ENCODE peak calls at places on chromosome 1, in seven cellular contexts. One of them, this sample, is unnamed.

GRCh38 chr1:59703918-59704378 is 110.8 kb upstream of the HOOK1 start:
- DNase-seq in stimulated activated CD4-positive, alpha-beta T cell treated with anti-CD3 and anti-CD28 coated beads, Interleukin-4, amount 100 ng/mL, for 1 hour: no peak
- DNase-seq in upper lobe of right lung: no peak
- DNase-seq in adrenal gland: peak
- DNase-seq in COR-L47: no peak
- DNase-seq in cerebellar nuclear complex: no peak
- DNase-seq in anterior cingulate cortex: no peak
- DNase-seq in this sample: no peak

GRCh38 chr1:63665410-63665809 is 72.2 kb downstream of the PGM1 start:
- DNase-seq in stimulated activated CD4-positive, alpha-beta T cell treated with anti-CD3 and anti-CD28 coated beads, Interleukin-4, amount 100 ng/mL, for 1 hour: no peak
- DNase-seq in COR-L47: no peak
- DNase-seq in anterior cingulate cortex: no peak
- DNase-seq in upper lobe of right lung: no peak
- DNase-seq in adrenal gland: no peak
- DNase-seq in cerebellar nuclear complex: no peak
- DNase-seq in this sample: no peak

GRCh38 chr1:205225901-205226765 is 1.6 kb upstream of the TMCC2 start:
- DNase-seq in adrenal gland: no peak
- DNase-seq in cerebellar nuclear complex: no peak
- DNase-seq in COR-L47: peak
- DNase-seq in anterior cingulate cortex: peak
- DNase-seq in stimulated activated CD4-positive, alpha-beta T cell treated with anti-CD3 and anti-CD28 coated beads, Interleukin-4, amount 100 ng/mL, for 1 hour: no peak
- DNase-seq in upper lobe of right lung: no peak
- DNase-seq in this sample: no peak

GRCh38 chr1:117826551-117827078 is 102.8 kb downstream of the GDAP2 start:
- DNase-seq in cerebellar nuclear complex: no peak
- DNase-seq in upper lobe of right lung: no peak
- DNase-seq in adrenal gland: peak
- DNase-seq in stimulated activated CD4-positive, alpha-beta T cell treated with anti-CD3 and anti-CD28 coated beads, Interleukin-4, amount 100 ng/mL, for 1 hour: no peak
- DNase-seq in COR-L47: no peak
- DNase-seq in anterior cingulate cortex: no peak
- DNase-seq in this sample: no peak

GRCh38 chr1:32647308-32648134 is 2.8 kb downstream of the ZBTB8OS start:
- DNase-seq in stimulated activated CD4-positive, alpha-beta T cell treated with anti-CD3 and anti-CD28 coated beads, Interleukin-4, amount 100 ng/mL, for 1 hour: no peak
- DNase-seq in cerebellar nuclear complex: no peak
- DNase-seq in COR-L47: no peak
- DNase-seq in adrenal gland: no peak
- DNase-seq in upper lobe of right lung: no peak
- DNase-seq in anterior cingulate cortex: no peak
- DNase-seq in this sample: no peak

GRCh38 chr1:209073879-209074278 is 509.6 kb upstream of the CAMK1G start:
- DNase-seq in cerebellar nuclear complex: no peak
- DNase-seq in stimulated activated CD4-positive, alpha-beta T cell treated with anti-CD3 and anti-CD28 coated beads, Interleukin-4, amount 100 ng/mL, for 1 hour: no peak
- DNase-seq in anterior cingulate cortex: no peak
- DNase-seq in upper lobe of right lung: no peak
- DNase-seq in adrenal gland: no peak
- DNase-seq in COR-L47: no peak
- DNase-seq in this sample: no peak

GRCh38 chr1:81583878-81584277 is 216.9 kb upstream of the ADGRL2 start:
- DNase-seq in cerebellar nuclear complex: no peak
- DNase-seq in stimulated activated CD4-positive, alpha-beta T cell treated with anti-CD3 and anti-CD28 coated beads, Interleukin-4, amount 100 ng/mL, for 1 hour: no peak
- DNase-seq in COR-L47: no peak
- DNase-seq in adrenal gland: no peak
- DNase-seq in anterior cingulate cortex: no peak
- DNase-seq in upper lobe of right lung: no peak
- DNase-seq in this sample: no peak

GRCh38 chr1:185864889-185865288 is 130.7 kb downstream of the HMCN1 start:
- DNase-seq in upper lobe of right lung: no peak
- DNase-seq in stimulated activated CD4-positive, alpha-beta T cell treated with anti-CD3 and anti-CD28 coated beads, Interleukin-4, amount 100 ng/mL, for 1 hour: no peak
- DNase-seq in COR-L47: no peak
- DNase-seq in adrenal gland: no peak
- DNase-seq in cerebellar nuclear complex: no peak
- DNase-seq in anterior cingulate cortex: no peak
- DNase-seq in this sample: no peak

GRCh38 chr1:197770243-197770642 is 5.0 kb downstream of the DENND1B start:
- DNase-seq in adrenal gland: no peak
- DNase-seq in anterior cingulate cortex: no peak
- DNase-seq in upper lobe of right lung: no peak
- DNase-seq in COR-L47: no peak
- DNase-seq in stimulated activated CD4-positive, alpha-beta T cell treated with anti-CD3 and anti-CD28 coated beads, Interleukin-4, amount 100 ng/mL, for 1 hour: no peak
- DNase-seq in cerebellar nuclear complex: no peak
- DNase-seq in this sample: no peak

GRCh38 chr1:950268-950667 is 8.8 kb downstream of the NOC2L start:
- DNase-seq in anterior cingulate cortex: no peak
- DNase-seq in cerebellar nuclear complex: no peak
- DNase-seq in COR-L47: no peak
- DNase-seq in upper lobe of right lung: no peak
- DNase-seq in adrenal gland: no peak
- DNase-seq in stimulated activated CD4-positive, alpha-beta T cell treated with anti-CD3 and anti-CD28 coated beads, Interleukin-4, amount 100 ng/mL, for 1 hour: no peak
- DNase-seq in this sample: no peak

GRCh38 chr1:89598450-89599331 is 34.2 kb upstream of the LRRC8C start:
- DNase-seq in cerebellar nuclear complex: no peak
- DNase-seq in COR-L47: peak
- DNase-seq in anterior cingulate cortex: no peak
- DNase-seq in upper lobe of right lung: no peak
- DNase-seq in stimulated activated CD4-positive, alpha-beta T cell treated with anti-CD3 and anti-CD28 coated beads, Interleukin-4, amount 100 ng/mL, for 1 hour: no peak
- DNase-seq in adrenal gland: no peak
- DNase-seq in this sample: no peak

GRCh38 chr1:244327533-244327932 is 124.2 kb downstream of the ADSS2 start:
- DNase-seq in adrenal gland: no peak
- DNase-seq in cerebellar nuclear complex: no peak
- DNase-seq in COR-L47: no peak
- DNase-seq in anterior cingulate cortex: no peak
- DNase-seq in stimulated activated CD4-positive, alpha-beta T cell treated with anti-CD3 and anti-CD28 coated beads, Interleukin-4, amount 100 ng/mL, for 1 hour: no peak
- DNase-seq in upper lobe of right lung: no peak
- DNase-seq in this sample: no peak

GRCh38 chr1:5232537-5232936 is 578.1 kb downstream of the AJAP1 start:
- DNase-seq in upper lobe of right lung: no peak
- DNase-seq in COR-L47: no peak
- DNase-seq in cerebellar nuclear complex: no peak
- DNase-seq in stimulated activated CD4-positive, alpha-beta T cell treated with anti-CD3 and anti-CD28 coated beads, Interleukin-4, amount 100 ng/mL, for 1 hour: no peak
- DNase-seq in adrenal gland: no peak
- DNase-seq in anterior cingulate cortex: no peak
- DNase-seq in this sample: no peak

GRCh38 chr1:154418898-154419619 is 13.9 kb downstream of the IL6R start:
- DNase-seq in adrenal gland: no peak
- DNase-seq in COR-L47: no peak
- DNase-seq in upper lobe of right lung: no peak
- DNase-seq in cerebellar nuclear complex: no peak
- DNase-seq in stimulated activated CD4-positive, alpha-beta T cell treated with anti-CD3 and anti-CD28 coated beads, Interleukin-4, amount 100 ng/mL, for 1 hour: no peak
- DNase-seq in anterior cingulate cortex: no peak
- DNase-seq in this sample: no peak

GRCh38 chr1:17276568-17276967 is 27.7 kb downstream of the PADI3 start:
- DNase-seq in stimulated activated CD4-positive, alpha-beta T cell treated with anti-CD3 and anti-CD28 coated beads, Interleukin-4, amount 100 ng/mL, for 1 hour: no peak
- DNase-seq in anterior cingulate cortex: no peak
- DNase-seq in upper lobe of right lung: peak
- DNase-seq in cerebellar nuclear complex: no peak
- DNase-seq in adrenal gland: peak
- DNase-seq in COR-L47: peak
- DNase-seq in this sample: no peak

GRCh38 chr1:21840981-21841380 is 28.9 kb downstream of the LDLRAD2 start:
- DNase-seq in stimulated activated CD4-positive, alpha-beta T cell treated with anti-CD3 and anti-CD28 coated beads, Interleukin-4, amount 100 ng/mL, for 1 hour: no peak
- DNase-seq in COR-L47: no peak
- DNase-seq in anterior cingulate cortex: no peak
- DNase-seq in upper lobe of right lung: no peak
- DNase-seq in adrenal gland: no peak
- DNase-seq in cerebellar nuclear complex: no peak
- DNase-seq in this sample: no peak

GRCh38 chr1:230543085-230543484 is 99.2 kb upstream of the COG2 start:
- DNase-seq in stimulated activated CD4-positive, alpha-beta T cell treated with anti-CD3 and anti-CD28 coated beads, Interleukin-4, amount 100 ng/mL, for 1 hour: no peak
- DNase-seq in adrenal gland: no peak
- DNase-seq in COR-L47: no peak
- DNase-seq in anterior cingulate cortex: no peak
- DNase-seq in upper lobe of right lung: no peak
- DNase-seq in cerebellar nuclear complex: no peak
- DNase-seq in this sample: no peak

GRCh38 chr1:7224644-7225043 is 439.4 kb downstream of the CAMTA1 start:
- DNase-seq in cerebellar nuclear complex: no peak
- DNase-seq in anterior cingulate cortex: no peak
- DNase-seq in stimulated activated CD4-positive, alpha-beta T cell treated with anti-CD3 and anti-CD28 coated beads, Interleukin-4, amount 100 ng/mL, for 1 hour: no peak
- DNase-seq in upper lobe of right lung: no peak
- DNase-seq in COR-L47: no peak
- DNase-seq in adrenal gland: no peak
- DNase-seq in this sample: peak

GRCh38 chr1:208167229-208167869 is 76.8 kb downstream of the PLXNA2 start:
- DNase-seq in upper lobe of right lung: no peak
- DNase-seq in cerebellar nuclear complex: no peak
- DNase-seq in adrenal gland: no peak
- DNase-seq in stimulated activated CD4-positive, alpha-beta T cell treated with anti-CD3 and anti-CD28 coated beads, Interleukin-4, amount 100 ng/mL, for 1 hour: no peak
- DNase-seq in anterior cingulate cortex: no peak
- DNase-seq in COR-L47: peak
- DNase-seq in this sample: no peak

GRCh38 chr1:150981805-150982712 is at the start of gene ANXA9:
- DNase-seq in adrenal gland: no peak
- DNase-seq in upper lobe of right lung: no peak
- DNase-seq in stimulated activated CD4-positive, alpha-beta T cell treated with anti-CD3 and anti-CD28 coated beads, Interleukin-4, amount 100 ng/mL, for 1 hour: no peak
- DNase-seq in anterior cingulate cortex: no peak
- DNase-seq in cerebellar nuclear complex: no peak
- DNase-seq in COR-L47: no peak
- DNase-seq in this sample: peak

GRCh38 chr1:244545511-244545910 is 84.4 kb downstream of the CATSPERE start:
- DNase-seq in adrenal gland: no peak
- DNase-seq in COR-L47: no peak
- DNase-seq in upper lobe of right lung: no peak
- DNase-seq in stimulated activated CD4-positive, alpha-beta T cell treated with anti-CD3 and anti-CD28 coated beads, Interleukin-4, amount 100 ng/mL, for 1 hour: no peak
- DNase-seq in cerebellar nuclear complex: no peak
- DNase-seq in anterior cingulate cortex: no peak
- DNase-seq in this sample: no peak

GRCh38 chr1:112852276-112852675 is 103.7 kb downstream of the SLC16A1 start:
- DNase-seq in upper lobe of right lung: no peak
- DNase-seq in cerebellar nuclear complex: no peak
- DNase-seq in COR-L47: no peak
- DNase-seq in adrenal gland: no peak
- DNase-seq in anterior cingulate cortex: no peak
- DNase-seq in stimulated activated CD4-positive, alpha-beta T cell treated with anti-CD3 and anti-CD28 coated beads, Interleukin-4, amount 100 ng/mL, for 1 hour: no peak
- DNase-seq in this sample: no peak

GRCh38 chr1:59427784-59428183 is 130.9 kb downstream of the FGGY start:
- DNase-seq in anterior cingulate cortex: no peak
- DNase-seq in upper lobe of right lung: no peak
- DNase-seq in adrenal gland: no peak
- DNase-seq in stimulated activated CD4-positive, alpha-beta T cell treated with anti-CD3 and anti-CD28 coated beads, Interleukin-4, amount 100 ng/mL, for 1 hour: no peak
- DNase-seq in COR-L47: no peak
- DNase-seq in cerebellar nuclear complex: no peak
- DNase-seq in this sample: no peak

GRCh38 chr1:170885551-170885950 is 49.8 kb upstream of the MROH9 start:
- DNase-seq in cerebellar nuclear complex: no peak
- DNase-seq in anterior cingulate cortex: no peak
- DNase-seq in COR-L47: no peak
- DNase-seq in stimulated activated CD4-positive, alpha-beta T cell treated with anti-CD3 and anti-CD28 coated beads, Interleukin-4, amount 100 ng/mL, for 1 hour: no peak
- DNase-seq in upper lobe of right lung: no peak
- DNase-seq in adrenal gland: peak
- DNase-seq in this sample: no peak

GRCh38 chr1:229203030-229203751 is 67.7 kb upstream of the RAB4A start:
- DNase-seq in anterior cingulate cortex: no peak
- DNase-seq in COR-L47: no peak
- DNase-seq in cerebellar nuclear complex: no peak
- DNase-seq in stimulated activated CD4-positive, alpha-beta T cell treated with anti-CD3 and anti-CD28 coated beads, Interleukin-4, amount 100 ng/mL, for 1 hour: no peak
- DNase-seq in upper lobe of right lung: no peak
- DNase-seq in adrenal gland: no peak
- DNase-seq in this sample: no peak

GRCh38 chr1:5888606-5889211 is 103.5 kb downstream of the NPHP4 start:
- DNase-seq in cerebellar nuclear complex: no peak
- DNase-seq in adrenal gland: no peak
- DNase-seq in upper lobe of right lung: no peak
- DNase-seq in COR-L47: no peak
- DNase-seq in stimulated activated CD4-positive, alpha-beta T cell treated with anti-CD3 and anti-CD28 coated beads, Interleukin-4, amount 100 ng/mL, for 1 hour: no peak
- DNase-seq in anterior cingulate cortex: no peak
- DNase-seq in this sample: no peak

GRCh38 chr1:110890474-110891196 is 17.7 kb downstream of the CD53 start:
- DNase-seq in COR-L47: no peak
- DNase-seq in anterior cingulate cortex: no peak
- DNase-seq in upper lobe of right lung: no peak
- DNase-seq in cerebellar nuclear complex: no peak
- DNase-seq in adrenal gland: no peak
- DNase-seq in stimulated activated CD4-positive, alpha-beta T cell treated with anti-CD3 and anti-CD28 coated beads, Interleukin-4, amount 100 ng/mL, for 1 hour: no peak
- DNase-seq in this sample: no peak

GRCh38 chr1:211695135-211695816 is 19.9 kb upstream of the NEK2 start:
- DNase-seq in stimulated activated CD4-positive, alpha-beta T cell treated with anti-CD3 and anti-CD28 coated beads, Interleukin-4, amount 100 ng/mL, for 1 hour: no peak
- DNase-seq in anterior cingulate cortex: no peak
- DNase-seq in cerebellar nuclear complex: no peak
- DNase-seq in COR-L47: no peak
- DNase-seq in adrenal gland: no peak
- DNase-seq in upper lobe of right lung: no peak
- DNase-seq in this sample: no peak

GRCh38 chr1:159927211-159927886 is 2.0 kb upstream of the TAGLN2 start:
- DNase-seq in adrenal gland: no peak
- DNase-seq in anterior cingulate cortex: no peak
- DNase-seq in COR-L47: no peak
- DNase-seq in cerebellar nuclear complex: no peak
- DNase-seq in stimulated activated CD4-positive, alpha-beta T cell treated with anti-CD3 and anti-CD28 coated beads, Interleukin-4, amount 100 ng/mL, for 1 hour: no peak
- DNase-seq in upper lobe of right lung: peak
- DNase-seq in this sample: no peak

GRCh38 chr1:218330043-218330623 is 15.0 kb upstream of the TGFB2 start:
- DNase-seq in cerebellar nuclear complex: no peak
- DNase-seq in adrenal gland: no peak
- DNase-seq in COR-L47: no peak
- DNase-seq in stimulated activated CD4-positive, alpha-beta T cell treated with anti-CD3 and anti-CD28 coated beads, Interleukin-4, amount 100 ng/mL, for 1 hour: no peak
- DNase-seq in upper lobe of right lung: no peak
- DNase-seq in anterior cingulate cortex: no peak
- DNase-seq in this sample: no peak

GRCh38 chr1:181475580-181475979 is 7.7 kb upstream of the CACNA1E start:
- DNase-seq in stimulated activated CD4-positive, alpha-beta T cell treated with anti-CD3 and anti-CD28 coated beads, Interleukin-4, amount 100 ng/mL, for 1 hour: no peak
- DNase-seq in adrenal gland: no peak
- DNase-seq in cerebellar nuclear complex: no peak
- DNase-seq in COR-L47: no peak
- DNase-seq in upper lobe of right lung: no peak
- DNase-seq in anterior cingulate cortex: no peak
- DNase-seq in this sample: no peak

GRCh38 chr1:106749906-106750305 is 306.6 kb upstream of the PRMT6 start:
- DNase-seq in COR-L47: no peak
- DNase-seq in adrenal gland: no peak
- DNase-seq in anterior cingulate cortex: no peak
- DNase-seq in stimulated activated CD4-positive, alpha-beta T cell treated with anti-CD3 and anti-CD28 coated beads, Interleukin-4, amount 100 ng/mL, for 1 hour: no peak
- DNase-seq in cerebellar nuclear complex: no peak
- DNase-seq in upper lobe of right lung: no peak
- DNase-seq in this sample: no peak

GRCh38 chr1:234553241-234554156 is 56.5 kb downstream of the IRF2BP2 start:
- DNase-seq in adrenal gland: peak
- DNase-seq in anterior cingulate cortex: no peak
- DNase-seq in stimulated activated CD4-positive, alpha-beta T cell treated with anti-CD3 and anti-CD28 coated beads, Interleukin-4, amount 100 ng/mL, for 1 hour: no peak
- DNase-seq in upper lobe of right lung: no peak
- DNase-seq in COR-L47: no peak
- DNase-seq in cerebellar nuclear complex: no peak
- DNase-seq in this sample: no peak

GRCh38 chr1:7300893-7301292 is 470.2 kb upstream of the VAMP3 start:
- DNase-seq in cerebellar nuclear complex: no peak
- DNase-seq in upper lobe of right lung: no peak
- DNase-seq in adrenal gland: peak
- DNase-seq in COR-L47: no peak
- DNase-seq in anterior cingulate cortex: no peak
- DNase-seq in stimulated activated CD4-positive, alpha-beta T cell treated with anti-CD3 and anti-CD28 coated beads, Interleukin-4, amount 100 ng/mL, for 1 hour: no peak
- DNase-seq in this sample: no peak

GRCh38 chr1:110533230-110533629 is 14.3 kb upstream of the KCNA10 start:
- DNase-seq in stimulated activated CD4-positive, alpha-beta T cell treated with anti-CD3 and anti-CD28 coated beads, Interleukin-4, amount 100 ng/mL, for 1 hour: no peak
- DNase-seq in cerebellar nuclear complex: no peak
- DNase-seq in adrenal gland: no peak
- DNase-seq in COR-L47: peak
- DNase-seq in upper lobe of right lung: no peak
- DNase-seq in anterior cingulate cortex: no peak
- DNase-seq in this sample: no peak

GRCh38 chr1:204103121-204103741 is 30.3 kb downstream of the SOX13 start:
- DNase-seq in upper lobe of right lung: no peak
- DNase-seq in cerebellar nuclear complex: no peak
- DNase-seq in anterior cingulate cortex: no peak
- DNase-seq in stimulated activated CD4-positive, alpha-beta T cell treated with anti-CD3 and anti-CD28 coated beads, Interleukin-4, amount 100 ng/mL, for 1 hour: no peak
- DNase-seq in COR-L47: no peak
- DNase-seq in adrenal gland: no peak
- DNase-seq in this sample: no peak

GRCh38 chr1:154951901-154952657 is 3.8 kb downstream of the PBXIP1 start:
- DNase-seq in cerebellar nuclear complex: no peak
- DNase-seq in adrenal gland: peak
- DNase-seq in anterior cingulate cortex: no peak
- DNase-seq in COR-L47: no peak
- DNase-seq in stimulated activated CD4-positive, alpha-beta T cell treated with anti-CD3 and anti-CD28 coated beads, Interleukin-4, amount 100 ng/mL, for 1 hour: peak
- DNase-seq in upper lobe of right lung: no peak
- DNase-seq in this sample: no peak

GRCh38 chr1:84598846-84599741 is 24.9 kb upstream of the CTBS start:
- DNase-seq in COR-L47: no peak
- DNase-seq in stimulated activated CD4-positive, alpha-beta T cell treated with anti-CD3 and anti-CD28 coated beads, Interleukin-4, amount 100 ng/mL, for 1 hour: no peak
- DNase-seq in adrenal gland: no peak
- DNase-seq in upper lobe of right lung: no peak
- DNase-seq in anterior cingulate cortex: no peak
- DNase-seq in cerebellar nuclear complex: no peak
- DNase-seq in this sample: no peak